ENCODE peak calls at places on chromosome 11, in eight cellular contexts. I is K562, E is HCT116, K is GM23338, S is Panc1, P is SK-N-SH, R is HepG2, M is A549. Y is an unnamed sample.

GRCh38 chr11:125449586-125449985 is 46.5 kb downstream of the FEZ1 start:
- DNase-seq in I (no peak), E (no peak), K (no peak), S (no peak), P (no peak), R (no peak), M (no peak), Y (no peak)

GRCh38 chr11:75615709-75616108 is 53.1 kb downstream of the MAP6 start:
- DNase-seq in I (no peak), E (no peak), K (no peak), S (no peak), P (peak; percentile 41), R (no peak), M (no peak), Y (no peak)

GRCh38 chr11:62146476-62147200 is 22.8 kb downstream of the INCENP start:
- DNase-seq in I (no peak), E (no peak), K (no peak), S (no peak), P (peak; percentile 5), R (no peak), M (no peak), Y (no peak)

GRCh38 chr11:108944486-108945178 is 279.8 kb downstream of the DDX10 start:
- DNase-seq in I (no peak), E (no peak), K (no peak), S (no peak), P (no peak), R (no peak), M (no peak), Y (no peak)

GRCh38 chr11:58618215-58618614 is 4.2 kb upstream of the CNTF start:
- DNase-seq in I (no peak), E (no peak), K (peak; percentile 24), S (no peak), P (no peak), R (peak; percentile 21), M (no peak), Y (no peak)

GRCh38 chr11:68677432-68677831 is 6.9 kb upstream of the GAL start:
- DNase-seq in I (peak; percentile 82), E (peak; percentile 59), K (peak; percentile 44), S (peak; percentile 30), P (peak; percentile 83), R (peak; percentile 51), M (peak; percentile 71), Y (no peak)

GRCh38 chr11:6617315-6617781 is 1.9 kb downstream of the TPP1 start:
- DNase-seq in I (no peak), E (no peak), K (no peak), S (no peak), P (no peak), R (no peak), M (no peak), Y (peak; percentile 93)

GRCh38 chr11:84837402-84838069 is 789.6 kb downstream of the DLG2 start:
- DNase-seq in I (no peak), E (no peak), K (no peak), S (no peak), P (no peak), R (no peak), M (no peak), Y (no peak)

GRCh38 chr11:113016905-113017304 is 55.7 kb downstream of the NCAM1 start:
- DNase-seq in I (no peak), E (no peak), K (no peak), S (no peak), P (no peak), R (no peak), M (no peak), Y (no peak)

GRCh38 chr11:130144721-130145327 is 14.8 kb upstream of the ST14 start:
- DNase-seq in I (no peak), E (no peak), K (peak; percentile 44), S (no peak), P (no peak), R (peak; percentile 69), M (no peak), Y (no peak)

GRCh38 chr11:16690061-16690460 is 48.4 kb upstream of the C11orf58 start:
- DNase-seq in I (no peak), E (no peak), K (no peak), S (no peak), P (no peak), R (no peak), M (no peak), Y (no peak)

GRCh38 chr11:1235615-1236315 is 12.9 kb downstream of the MUC5B start:
- DNase-seq in I (no peak), E (no peak), K (no peak), S (no peak), P (peak; percentile 37), R (no peak), M (no peak), Y (no peak)

GRCh38 chr11:47980907-47981621 is 705 bp downstream of the PTPRJ start:
- DNase-seq in I (peak; percentile 51), E (no peak), K (peak; percentile 83), S (no peak), P (peak; percentile 93), R (no peak), M (peak; percentile 56), Y (peak; percentile 26)

GRCh38 chr11:61885166-61885778 is 6.1 kb downstream of the FADS3 start:
- DNase-seq in I (peak; percentile 37), E (no peak), K (no peak), S (no peak), P (no peak), R (no peak), M (no peak), Y (no peak)

GRCh38 chr11:28777126-28777525 is 668.9 kb downstream of the METTL15 start:
- DNase-seq in I (no peak), E (no peak), K (peak; percentile 10), S (no peak), P (no peak), R (no peak), M (no peak), Y (no peak)

GRCh38 chr11:7543302-7543701 is 29.5 kb downstream of the PPFIBP2 start:
- DNase-seq in I (no peak), E (no peak), K (no peak), S (no peak), P (no peak), R (no peak), M (no peak), Y (no peak)

GRCh38 chr11:36581536-36581935 is 12.8 kb upstream of the IFTAP start:
- DNase-seq in I (no peak), E (no peak), K (peak; percentile 1), S (no peak), P (no peak), R (no peak), M (no peak), Y (no peak)

GRCh38 chr11:58075781-58076180 is 45.0 kb downstream of the OR6Q1 start:
- DNase-seq in I (no peak), E (no peak), K (no peak), S (no peak), P (no peak), R (peak; percentile 22), M (no peak), Y (no peak)

GRCh38 chr11:1482581-1483444 is 3.8 kb downstream of the MOB2 start:
- DNase-seq in I (no peak), E (no peak), K (peak; percentile 39), S (no peak), P (no peak), R (no peak), M (no peak), Y (no peak)

GRCh38 chr11:113593698-113594308 is 112.3 kb downstream of the TMPRSS5 start:
- DNase-seq in I (peak; percentile 68), E (no peak), K (no peak), S (no peak), P (no peak), R (no peak), M (no peak), Y (peak; percentile 18)

GRCh38 chr11:47130541-47130940 is 46.1 kb downstream of the ARFGAP2 start:
- DNase-seq in I (no peak), E (no peak), K (peak; percentile 52), S (no peak), P (no peak), R (no peak), M (no peak), Y (no peak)

GRCh38 chr11:117315285-117316196 is 515 bp downstream of the BACE1 start:
- DNase-seq in I (no peak), E (no peak), K (peak; percentile 25), S (no peak), P (no peak), R (no peak), M (no peak), Y (no peak)

GRCh38 chr11:72850832-72851231 is 36.6 kb downstream of the ATG16L2 start:
- DNase-seq in I (no peak), E (no peak), K (no peak), S (no peak), P (no peak), R (no peak), M (no peak), Y (no peak)
- TF ChIP-seq REST in I (no peak), E (no peak), K (no peak), S (no peak), P (no peak), R (no peak), M (no peak), Y (no peak)

DNA sequence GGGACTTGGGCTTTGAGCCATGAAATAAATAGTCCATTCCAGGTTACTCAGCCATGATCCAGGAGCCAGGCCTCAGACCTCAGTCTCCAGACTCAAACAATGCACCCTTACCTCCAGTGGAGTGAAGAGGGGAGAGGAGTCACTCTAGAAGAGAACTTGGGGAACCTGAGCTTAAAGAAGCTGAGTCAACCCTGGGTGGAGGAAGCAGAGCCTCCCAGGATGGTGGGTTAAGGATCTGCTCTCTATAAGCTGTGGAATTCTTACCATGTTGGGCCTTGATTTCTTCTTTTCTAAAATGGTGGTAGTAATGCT is 113.2 kb downstream of the NECTIN1 start:
- DNase-seq in I (no peak), E (no peak), K (no peak), S (no peak), P (no peak), R (no peak), M (no peak), Y (no peak)
- TF ChIP-seq REST in I (no peak), E (no peak), K (no peak), S (no peak), P (no peak), R (no peak), M (no peak), Y (no peak)

GRCh38 chr11:132681971-132682370 is 850.3 kb downstream of the OPCML start:
- DNase-seq in I (no peak), E (no peak), K (no peak), S (no peak), P (no peak), R (no peak), M (no peak), Y (no peak)

GRCh38 chr11:132683602-132684001 is 848.7 kb downstream of the OPCML start:
- DNase-seq in I (no peak), E (no peak), K (no peak), S (no peak), P (no peak), R (peak; percentile 2), M (no peak), Y (no peak)

GRCh38 chr11:132685174-132685611 is 847.1 kb downstream of the OPCML start:
- DNase-seq in I (no peak), E (no peak), K (no peak), S (no peak), P (no peak), R (no peak), M (no peak), Y (no peak)

GRCh38 chr11:132686827-132687370 is 845.4 kb downstream of the OPCML start:
- DNase-seq in I (no peak), E (no peak), K (no peak), S (no peak), P (no peak), R (no peak), M (no peak), Y (no peak)
- TF ChIP-seq REST in I (no peak), E (no peak), K (no peak), S (no peak), P (no peak), R (no peak), M (no peak), Y (no peak)

GRCh38 chr11:34235189-34235588 is 122.6 kb downstream of the ABTB2 start:
- DNase-seq in I (no peak), E (no peak), K (no peak), S (no peak), P (no peak), R (no peak), M (no peak), Y (no peak)
- TF ChIP-seq REST in I (no peak), E (no peak), K (no peak), S (no peak), P (no peak), R (no peak), M (no peak), Y (no peak)